ENCODE peak calls at places on chromosome 19, in six cellular contexts. F is CD4-positive, alpha-beta T cell; A is fibroblast of pulmonary artery; H is ascending aorta; X is AG04450; Z is transverse colon. R is an unnamed sample.

GRCh38 chr19:51505904-51506303 is 4.3 kb upstream of the SIGLEC12 start:
- DNase-seq in X (no peak), F (no peak), H (no peak), A (no peak), Z (no peak), R (no peak)

GRCh38 chr19:50969413-50969760 is at the start of gene KLK6:
- DNase-seq in F (no peak), Z (no peak), X (no peak), H (no peak), A (no peak), R (no peak)

GRCh38 chr19:1823539-1824251 is 11.6 kb upstream of the ATP8B3 start:
- DNase-seq in X (no peak), F (no peak), Z (no peak), H (no peak), A (no peak), R (no peak)

GRCh38 chr19:322616-323015 is 22.0 kb downstream of the MIER2 start:
- DNase-seq in F (no peak), A (no peak), Z (no peak), X (no peak), H (no peak), R (no peak)

GRCh38 chr19:51339313-51339686 is 2.6 kb downstream of the VSIG10L start:
- DNase-seq in Z (no peak), F (no peak), H (no peak), X (no peak), A (no peak), R (no peak)

GRCh38 chr19:40659566-40659965 is 30.9 kb downstream of the NUMBL start:
- DNase-seq in A (no peak), Z (no peak), F (no peak), H (no peak), X (no peak), R (no peak)

GRCh38 chr19:1000095-1000494 is at the start of gene GRIN3B:
- DNase-seq in Z (peak; percentile 73), X (no peak), F (peak; percentile 58), A (peak; percentile 51), H (no peak), R (peak; percentile 44)

GRCh38 chr19:56597696-56598095 is 2.6 kb downstream of the ZNF71 start:
- DNase-seq in H (no peak), Z (no peak), A (no peak), X (no peak), F (no peak), R (no peak)

GRCh38 chr19:49877879-49878743 is 609 bp downstream of the TBC1D17 start:
- DNase-seq in Z (peak; percentile 99), H (peak; percentile 99), A (peak; percentile 98), F (peak; percentile 97), X (peak; percentile 92), R (peak; percentile 97)

GRCh38 chr19:35755550-35756371 is 1.1 kb downstream of the HSPB6 start:
- DNase-seq in H (peak; percentile 94), Z (peak; percentile 79), X (no peak), A (peak; percentile 76), F (peak; percentile 59), R (peak; percentile 76)

GRCh38 chr19:51595776-51596175 is 24.7 kb downstream of the ZNF175 start:
- DNase-seq in A (no peak), H (no peak), X (no peak), F (no peak), Z (no peak), R (no peak)

GRCh38 chr19:1068111-1069001 is 1.4 kb downstream of the ARHGAP45 start:
- DNase-seq in F (peak; percentile 84), X (no peak), Z (peak; percentile 66), A (no peak), H (no peak), R (no peak)

GRCh38 chr19:8334458-8335342 is 8.4 kb downstream of the KANK3 start:
- DNase-seq in Z (peak; percentile 69), H (no peak), X (no peak), F (no peak), A (peak; percentile 72), R (peak; percentile 34)

GRCh38 chr19:52007436-52007804 is 591 bp downstream of the ZNF615 start:
- DNase-seq in A (peak; percentile 6), Z (no peak), F (no peak), H (no peak), X (no peak), R (peak; percentile 5)

GRCh38 chr19:55535173-55535572 is 1.8 kb downstream of the SBK2 start:
- DNase-seq in Z (no peak), A (no peak), H (no peak), F (no peak), X (no peak), R (no peak)

GRCh38 chr19:48330012-48330681 is 4.8 kb downstream of the EMP3 start:
- DNase-seq in H (peak; percentile 71), X (no peak), Z (peak; percentile 89), A (no peak), F (peak; percentile 85), R (no peak)
- TF ChIP-seq CTCF in H (no peak), X (no peak), Z (no peak), A (no peak), F (no peak), R (no peak)

GRCh38 chr19:38917516-38917915 is 5.5 kb upstream of the CCER2 start:
- DNase-seq in Z (no peak), F (no peak), A (no peak), H (no peak), X (no peak), R (no peak)

GRCh38 chr19:38915329-38916321 is 3.6 kb upstream of the CCER2 start:
- DNase-seq in A (no peak), X (no peak), F (no peak), Z (no peak), H (no peak), R (no peak)

GRCh38 chr19:38919837-38920528 is 8.0 kb upstream of the CCER2 start:
- DNase-seq in F (no peak), X (no peak), A (no peak), Z (no peak), H (no peak), R (no peak)

GRCh38 chr19:38918526-38918925 is 6.5 kb upstream of the CCER2 start:
- DNase-seq in X (no peak), Z (no peak), H (no peak), A (no peak), F (no peak), R (no peak)

DNA sequence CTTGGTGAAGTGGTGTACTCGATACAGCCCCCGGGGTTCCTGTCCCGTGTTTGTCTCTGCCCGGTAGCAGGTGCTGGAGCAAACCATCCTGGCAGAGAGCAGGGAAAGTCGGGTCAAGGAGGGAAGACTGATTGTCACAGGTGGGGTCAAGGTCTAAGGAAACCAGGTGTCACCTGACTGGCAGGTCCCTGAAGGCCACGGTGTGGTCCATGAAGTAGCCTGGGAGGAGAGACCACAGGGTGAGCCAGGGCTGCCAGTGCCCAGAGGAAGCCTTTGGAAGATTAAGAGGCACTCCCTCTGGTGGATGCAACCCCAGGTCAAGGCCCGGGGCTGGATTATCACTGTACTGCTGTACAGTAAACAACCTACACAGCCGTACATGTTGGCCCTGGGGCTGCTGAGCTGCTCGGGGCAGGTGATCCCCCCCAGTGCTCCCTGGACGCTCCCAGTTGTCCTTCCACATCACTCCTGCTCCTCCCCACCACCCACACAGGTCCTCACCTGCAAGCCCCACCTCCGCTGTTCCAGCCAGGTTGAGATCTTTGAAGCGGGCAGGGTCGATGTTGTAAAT is 6.0 kb upstream of the CCER2 start:
- DNase-seq in H (no peak), Z (no peak), X (no peak), F (no peak), A (peak; percentile 14), R (no peak)
- TF ChIP-seq CTCF in H (no peak), Z (no peak), X (peak; percentile 16), F (no peak), A (peak; percentile 7), R (no peak)

GRCh38 chr19:13031917-13032623 is 36.8 kb downstream of the NFIX start:
- DNase-seq in Z (no peak), H (peak; percentile 82), F (no peak), X (no peak), A (no peak), R (peak; percentile 62)

GRCh38 chr19:13029301-13029880 is 34.1 kb downstream of the NFIX start:
- DNase-seq in H (no peak), Z (no peak), X (no peak), A (no peak), F (no peak), R (no peak)

GRCh38 chr19:13027557-13027956 is 32.3 kb downstream of the NFIX start:
- DNase-seq in A (no peak), X (no peak), F (no peak), H (no peak), Z (no peak), R (no peak)

GRCh38 chr19:13028027-13028426 is 32.8 kb downstream of the NFIX start:
- DNase-seq in H (no peak), F (no peak), X (no peak), A (no peak), Z (no peak), R (no peak)

GRCh38 chr19:13029893-13030292 is 34.6 kb downstream of the NFIX start:
- DNase-seq in X (no peak), H (no peak), A (no peak), Z (peak; percentile 64), F (no peak), R (no peak)
- TF ChIP-seq CTCF in X (peak; percentile 38), H (peak; percentile 52), A (peak; percentile 53), Z (peak; percentile 55), F (no peak), R (peak; percentile 71)

GRCh38 chr19:28065026-28065425 is 1147.9 kb downstream of the UQCRFS1 start:
- DNase-seq in A (no peak), X (no peak), Z (no peak), H (no peak), F (no peak), R (peak; percentile 3)

GRCh38 chr19:28066161-28066560 is 1146.8 kb downstream of the UQCRFS1 start:
- DNase-seq in H (no peak), X (no peak), Z (no peak), A (no peak), F (no peak), R (no peak)

GRCh38 chr19:28063702-28064101 is 1149.2 kb downstream of the UQCRFS1 start:
- DNase-seq in F (no peak), X (no peak), H (no peak), A (no peak), Z (no peak), R (no peak)

GRCh38 chr19:28066988-28067387 is 1146.0 kb downstream of the UQCRFS1 start:
- DNase-seq in A (no peak), Z (no peak), X (no peak), F (no peak), H (no peak), R (no peak)

DNA sequence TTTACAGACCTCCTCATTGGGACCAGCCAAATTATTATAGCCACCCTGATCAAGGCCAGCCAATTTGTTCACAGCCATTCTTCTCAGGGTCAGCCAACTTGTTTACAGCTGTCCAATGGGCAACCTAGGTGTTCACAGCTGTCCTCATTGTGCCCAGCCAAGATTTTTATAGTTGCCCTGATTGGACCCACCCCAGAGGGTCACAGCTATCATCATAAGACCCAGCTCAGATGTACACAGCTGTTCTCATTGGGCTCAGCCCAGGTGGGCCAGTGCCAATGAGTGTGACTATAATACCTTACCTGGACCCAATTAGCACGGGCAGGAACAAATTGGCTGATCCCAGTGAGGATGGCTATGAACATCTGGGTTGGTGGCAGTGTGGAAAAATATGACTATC is 1151.8 kb downstream of the UQCRFS1 start:
- DNase-seq in H (no peak), X (no peak), A (no peak), F (no peak), Z (no peak), R (no peak)
- TF ChIP-seq CTCF in H (no peak), X (no peak), A (no peak), F (no peak), Z (no peak), R (no peak)

R was measured in AG10803.